ENCODE peak calls at places on chromosomes 2 and 18, in seven cellular contexts. W is adrenal gland, U is K562, Y is IMR-90, J is heart left ventricle, B is endothelial cell of umbilical vein, T is thyroid gland. C is an unnamed sample.

GRCh38 chr18:79588131-79588635 is 91.4 kb upstream of the CTDP1 start:
- DNase-seq in B (no peak), U (no peak), Y (no peak), W (no peak), J (peak), T (no peak), C (peak)

GRCh38 chr2:161223139-161223732 is 63.0 kb downstream of the TANK start:
- DNase-seq in T (no peak), B (peak), Y (peak), J (no peak), W (no peak), U (peak), C (no peak)

GRCh38 chr2:95333888-95334338 is 36.8 kb downstream of the KCNIP3 start:
- DNase-seq in Y (peak), W (no peak), J (peak), B (no peak), U (no peak), T (peak), C (peak)

GRCh38 chr2:162073776-162074578 is at the start of gene DPP4:
- DNase-seq in B (peak), J (peak), Y (peak), U (no peak), T (peak), W (peak), C (no peak)

GRCh38 chr18:76670564-76671288 is 151.6 kb upstream of the ZNF236 start:
- DNase-seq in W (no peak), Y (no peak), B (no peak), J (peak), T (no peak), U (no peak), C (no peak)

GRCh38 chr2:2751715-2752315 is 420.7 kb upstream of the MYT1L start:
- DNase-seq in U (no peak), J (no peak), Y (no peak), B (no peak), T (no peak), W (no peak), C (no peak)

GRCh38 chr2:68732533-68732932 is 2.1 kb upstream of the ARHGAP25 start:
- DNase-seq in B (no peak), W (no peak), U (no peak), J (no peak), Y (no peak), T (no peak), C (no peak)

GRCh38 chr2:82182270-82182669 is 1877.7 kb upstream of the LRRTM1 start:
- DNase-seq in Y (no peak), T (no peak), J (no peak), B (no peak), W (no peak), U (no peak), C (no peak)

GRCh38 chr2:651961-652373 is 25.2 kb downstream of the TMEM18 start:
- DNase-seq in U (no peak), J (no peak), T (no peak), W (no peak), B (no peak), Y (no peak), C (no peak)

GRCh38 chr2:38467768-38468463 is 90.8 kb upstream of the ATL2 start:
- DNase-seq in W (no peak), B (no peak), T (no peak), U (no peak), Y (no peak), J (no peak), C (no peak)

GRCh38 chr18:37985126-37985525 is 419.5 kb upstream of the CELF4 start:
- DNase-seq in W (no peak), B (no peak), Y (no peak), J (no peak), T (no peak), U (no peak), C (no peak)

GRCh38 chr2:119464977-119465376 is 33.3 kb downstream of the TMEM37 start:
- DNase-seq in T (peak), J (peak), W (no peak), B (no peak), Y (no peak), U (peak), C (no peak)

GRCh38 chr2:1366546-1367134 is 46.6 kb upstream of the TPO start:
- DNase-seq in Y (no peak), U (no peak), T (peak), W (peak), J (peak), B (no peak), C (no peak)

GRCh38 chr2:31244101-31244500 is 10.1 kb downstream of the EHD3 start:
- DNase-seq in B (no peak), W (no peak), J (no peak), T (no peak), Y (no peak), U (no peak), C (peak)

GRCh38 chr2:108377815-108378630 is at the start of gene SULT1C4:
- DNase-seq in W (peak), T (peak), J (peak), U (peak), Y (peak), B (peak), C (peak)

GRCh38 chr2:171999604-172000469 is at the start of gene METAP1D:
- DNase-seq in W (peak), J (peak), B (peak), Y (peak), U (peak), T (peak), C (peak)

GRCh38 chr18:25876334-25876979 is 214.0 kb downstream of the SS18 start:
- DNase-seq in W (no peak), B (peak), J (no peak), U (no peak), Y (peak), T (no peak), C (no peak)

GRCh38 chr2:207640160-207640559 is 15.0 kb upstream of the METTL21A start:
- DNase-seq in T (no peak), J (no peak), Y (no peak), W (no peak), B (no peak), U (no peak), C (no peak)

GRCh38 chr2:224210495-224211472 is 171.7 kb upstream of the SERPINE2 start:
- DNase-seq in W (no peak), B (no peak), J (no peak), Y (no peak), U (no peak), T (no peak), C (no peak)

GRCh38 chr2:128799736-128800135 is 481.1 kb upstream of the HS6ST1 start:
- DNase-seq in J (no peak), W (no peak), U (no peak), T (no peak), B (no peak), Y (no peak), C (peak)

GRCh38 chr18:5895886-5896740 is 791 bp upstream of the TMEM200C start:
- DNase-seq in J (peak), Y (peak), B (no peak), U (no peak), W (peak), T (peak), C (no peak)
- TF ChIP-seq POLR2A in J (no peak), Y (peak), B (no peak), U (no peak), W (peak), T (no peak), C (no peak)

DNA sequence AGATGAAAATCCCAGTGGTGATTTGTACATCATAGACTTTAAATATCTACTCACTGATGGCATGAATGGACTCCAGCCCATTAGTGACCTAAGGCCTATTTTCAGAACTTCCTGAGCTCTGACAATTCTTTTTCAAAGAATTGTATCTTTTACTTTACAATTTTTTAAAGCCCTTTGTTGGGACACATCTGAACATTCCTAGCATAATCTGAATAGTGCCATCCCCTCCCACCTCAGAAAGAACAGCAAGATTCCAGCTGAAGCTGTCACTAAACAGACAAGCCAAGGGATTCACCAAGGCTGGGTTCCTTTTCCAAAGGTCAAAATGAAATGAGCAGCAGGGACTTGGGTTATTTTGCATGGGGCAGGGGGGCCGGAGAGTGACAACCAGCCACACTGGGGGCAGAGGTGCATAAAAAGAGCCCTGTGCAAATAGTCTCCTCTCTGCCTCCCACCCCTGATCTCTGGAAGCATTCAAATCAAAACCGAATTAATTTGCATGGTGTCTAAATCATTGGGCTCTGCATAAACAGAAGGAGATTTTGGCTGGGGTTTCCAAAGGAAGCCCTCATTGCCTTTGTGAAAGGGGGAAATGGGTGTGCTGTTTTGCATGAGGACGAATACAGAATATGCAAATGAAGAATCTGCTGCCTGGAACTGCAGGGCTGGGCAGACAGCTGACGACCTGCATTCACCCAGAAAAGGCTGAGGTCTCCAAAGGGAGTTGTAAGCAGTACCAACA is 17.2 kb downstream of the EPHA4 start:
- DNase-seq in J (no peak), T (no peak), B (no peak), W (no peak), Y (peak), U (no peak), C (no peak)
- H3K4me3 ChIP-seq in J (peak), T (no peak), B (no peak), W (no peak), Y (no peak), U (no peak), C (no peak)

GRCh38 chr2:46686811-46687210 is 207.4 kb downstream of the TMEM247 start:
- DNase-seq in B (no peak), U (no peak), Y (no peak), J (no peak), W (no peak), T (no peak), C (no peak)

GRCh38 chr2:46692316-46692715 is 213.0 kb downstream of the TMEM247 start:
- DNase-seq in Y (no peak), W (no peak), B (no peak), U (no peak), T (no peak), J (no peak), C (no peak)

GRCh38 chr2:46689993-46690392 is 210.6 kb downstream of the TMEM247 start:
- DNase-seq in U (no peak), Y (peak), B (no peak), T (no peak), W (no peak), J (no peak), C (no peak)

GRCh38 chr2:46695283-46695682 is 215.9 kb downstream of the TMEM247 start:
- DNase-seq in Y (no peak), W (peak), J (no peak), B (peak), U (no peak), T (no peak), C (peak)

DNA sequence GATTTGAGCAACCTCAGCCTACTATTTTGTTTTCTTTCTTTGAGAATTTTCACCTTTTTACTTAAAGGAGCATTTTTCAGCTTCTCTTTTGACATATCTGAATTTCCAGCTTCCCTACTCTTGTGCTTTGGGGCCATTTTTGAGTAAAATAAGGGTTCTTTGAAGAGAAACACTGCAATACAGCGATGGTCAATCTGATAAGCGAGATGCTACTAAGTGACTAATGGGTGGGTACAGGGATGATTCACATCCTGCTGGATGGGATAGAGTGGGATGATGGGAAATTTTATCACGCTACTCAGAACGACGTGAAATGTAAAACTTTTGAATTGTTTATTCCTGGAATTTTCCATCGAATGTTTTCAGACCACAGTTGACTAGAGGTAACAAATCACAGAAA is 211.5 kb downstream of the TMEM247 start:
- DNase-seq in U (peak), Y (peak), J (no peak), B (peak), T (no peak), W (no peak), C (no peak)
- TF ChIP-seq POLR2A in U (no peak), Y (no peak), J (no peak), B (no peak), T (no peak), W (no peak), C (no peak)

GRCh38 chr2:216634317-216635148 is 1.3 kb downstream of the IGFBP2 start:
- DNase-seq in T (no peak), U (no peak), J (no peak), Y (no peak), W (no peak), B (peak), C (no peak)

GRCh38 chr2:216632952-216633615 is at the start of gene IGFBP2:
- DNase-seq in T (peak), W (no peak), B (peak), J (peak), Y (peak), U (no peak), C (peak)

GRCh38 chr2:216632321-216632951 is 784 bp upstream of the IGFBP2 start:
- DNase-seq in T (no peak), W (no peak), B (no peak), Y (no peak), J (no peak), U (no peak), C (no peak)

GRCh38 chr2:216635171-216635570 is 2.0 kb downstream of the IGFBP2 start:
- DNase-seq in W (no peak), T (no peak), Y (no peak), J (no peak), B (peak), U (no peak), C (no peak)

GRCh38 chr2:216633616-216634316 is 546 bp downstream of the IGFBP2 start:
- DNase-seq in B (peak), U (no peak), Y (no peak), W (no peak), J (peak), T (peak), C (no peak)
- H3K4me3 ChIP-seq in B (peak), U (no peak), Y (peak), W (peak), J (peak), T (peak), C (peak)

DNA sequence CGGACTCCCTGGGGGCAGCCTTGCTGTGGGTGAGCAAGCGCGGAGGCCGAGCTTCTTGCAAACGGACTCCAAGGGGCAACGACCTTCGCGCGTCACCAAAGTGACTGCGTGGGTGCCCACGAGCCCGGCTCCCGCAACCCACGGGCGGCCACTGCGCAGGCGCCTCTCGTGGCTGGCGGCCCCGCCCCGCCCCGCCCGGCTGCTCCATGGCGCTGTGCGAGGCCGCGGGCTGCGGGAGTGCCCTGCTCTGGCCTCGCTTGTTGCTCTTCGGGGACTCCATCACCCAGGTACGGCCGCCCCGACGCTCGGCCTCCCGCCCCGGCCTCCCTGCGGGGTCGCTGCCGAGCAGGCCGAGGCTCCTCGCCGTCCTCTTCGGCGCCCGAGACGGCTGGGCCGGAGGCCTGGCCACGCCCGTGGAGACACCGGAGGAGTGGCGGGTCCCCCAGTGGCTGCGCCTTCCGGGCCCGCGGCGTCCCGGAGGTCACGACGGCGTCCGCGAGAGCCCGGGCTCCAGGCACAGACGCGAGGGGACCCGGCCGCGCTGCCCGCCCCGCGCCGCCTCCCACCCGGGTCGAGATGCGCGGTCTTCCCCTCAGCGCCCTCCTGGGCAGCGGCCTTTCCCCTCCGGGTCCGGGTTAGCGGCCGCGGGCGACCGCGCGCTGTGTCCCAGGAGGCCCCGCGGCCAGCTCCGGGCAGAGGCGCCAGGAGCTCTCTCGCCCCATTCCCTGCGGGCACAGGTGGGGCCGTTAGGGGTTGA is at the start of gene IAH1:
- DNase-seq in U (no peak), Y (no peak), B (peak), J (peak), W (peak), T (peak), C (no peak)
- TF ChIP-seq POLR2A in U (no peak), Y (peak), B (peak), J (peak), W (peak), T (peak), C (no peak)

GRCh38 chr2:113276216-113276905 is 2.4 kb downstream of the PAX8 start:
- DNase-seq in W (no peak), T (no peak), B (no peak), J (no peak), U (no peak), Y (no peak), C (no peak)

GRCh38 chr2:113276906-113277425 is 1.8 kb downstream of the PAX8 start:
- DNase-seq in T (no peak), Y (no peak), B (no peak), J (no peak), U (no peak), W (no peak), C (no peak)

GRCh38 chr2:113277474-113278072 is 1.1 kb downstream of the PAX8 start:
- DNase-seq in B (no peak), J (no peak), W (no peak), Y (no peak), T (no peak), U (no peak), C (no peak)

GRCh38 chr2:113278073-113278811 is 479 bp downstream of the PAX8 start:
- DNase-seq in W (no peak), T (no peak), B (no peak), U (no peak), Y (no peak), J (no peak), C (no peak)

DNA sequence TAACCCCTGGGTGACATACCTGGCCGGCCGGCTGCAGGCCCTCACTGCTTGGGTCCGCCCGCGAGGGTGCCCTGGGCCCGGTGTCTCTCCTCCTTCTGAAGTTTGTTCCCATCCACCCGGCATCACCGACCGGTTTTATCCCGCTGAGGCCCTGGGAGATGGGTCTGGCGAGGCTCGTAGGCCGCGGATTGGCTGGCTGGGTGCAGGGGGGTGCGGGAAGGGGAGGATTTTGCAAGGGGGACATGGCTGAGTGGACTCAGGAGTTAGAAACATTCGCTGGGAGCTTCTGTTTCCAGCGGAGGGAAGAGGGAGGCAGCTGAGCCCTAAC is at the start of gene PAX8:
- DNase-seq in T (peak), U (no peak), Y (no peak), W (no peak), B (no peak), J (no peak), C (no peak)
- H3K4me3 ChIP-seq in T (peak), U (no peak), Y (no peak), W (no peak), B (no peak), J (peak), C (no peak)

DNA sequence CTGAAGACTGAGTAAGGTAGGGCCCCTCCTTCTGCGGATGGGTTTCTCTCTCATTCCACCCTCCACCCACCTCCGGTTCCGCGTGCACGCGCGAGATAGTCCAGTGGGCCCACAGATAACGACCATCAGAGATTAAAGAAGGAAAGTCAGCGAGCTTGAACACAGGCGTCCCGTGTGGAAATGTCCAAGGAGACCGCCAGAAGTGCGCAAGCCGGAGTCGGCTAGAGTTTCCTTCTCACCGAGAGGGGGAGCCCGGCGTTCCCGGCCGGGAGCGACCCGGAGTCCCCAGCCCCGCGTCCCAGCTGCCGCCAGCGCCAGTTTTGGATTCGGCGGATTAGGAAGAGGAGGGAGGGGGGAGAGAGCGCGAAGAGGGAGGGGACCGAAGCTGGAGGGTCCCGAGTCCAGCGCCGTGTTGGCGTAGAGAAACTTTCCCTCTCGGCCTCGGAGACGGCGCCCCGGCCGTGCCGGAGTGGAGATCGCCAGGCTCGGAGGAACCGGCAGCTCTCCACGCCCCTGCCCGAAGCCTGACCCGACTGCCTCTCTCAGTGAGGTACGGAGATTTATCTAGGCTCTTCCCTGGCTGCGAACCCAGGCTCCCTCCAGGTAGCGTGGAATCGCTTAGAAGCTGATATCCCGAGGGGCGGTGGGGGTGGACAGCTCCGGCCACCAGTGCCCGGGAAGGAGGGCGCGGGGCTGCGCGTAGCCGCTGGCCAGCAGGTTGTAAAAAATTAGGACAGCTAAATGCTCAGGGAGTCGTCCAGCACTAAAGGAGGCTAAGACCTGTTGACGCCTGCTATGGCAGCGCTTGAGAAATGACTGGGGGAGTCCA is at the start of gene GULP1:
- DNase-seq in W (peak), T (peak), J (peak), U (peak), Y (peak), B (peak), C (peak)
- TF ChIP-seq POLR2A in W (no peak), T (peak), J (no peak), U (no peak), Y (peak), B (no peak), C (no peak)

DNA sequence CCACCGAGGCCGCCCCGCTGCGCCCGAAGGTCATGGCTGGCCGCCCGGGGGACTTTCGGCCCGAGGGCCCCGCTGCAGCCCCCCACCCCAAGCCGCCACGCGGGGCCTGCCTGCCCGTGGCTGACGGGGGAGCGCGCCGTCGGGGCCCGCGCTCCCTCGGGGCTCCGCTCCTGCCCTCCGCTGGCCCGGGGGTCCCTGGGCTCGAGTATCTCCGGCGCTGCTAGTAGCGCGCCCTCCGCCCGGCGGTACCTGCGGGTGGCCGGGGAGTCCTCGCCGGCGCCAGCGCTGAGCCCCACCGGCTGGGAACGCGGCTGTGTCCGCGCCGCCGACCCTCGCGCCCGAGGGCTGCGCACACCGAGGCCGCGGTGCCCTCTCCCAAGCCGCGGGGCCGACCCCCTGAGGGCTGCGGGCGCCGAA is 306 bp downstream of the KCNG3 start:
- DNase-seq in W (no peak), B (no peak), J (no peak), T (no peak), U (no peak), Y (no peak), C (no peak)
- H3K4me3 ChIP-seq in W (peak), B (peak), J (peak), T (peak), U (no peak), Y (peak), C (peak)